ENCODE peak calls at places on chromosome 1, in four cellular contexts. R is CD8-positive, alpha-beta memory T cell; Y is H7; J is activated CD4-positive, alpha-beta T cell treated with anti-CD3 and anti-CD28 coated beads, Interleukin-2, amount 50 U/mL, for 48 hours. B is an unnamed sample.

GRCh38 chr1:239232921-239233320 is 153.4 kb upstream of the CHRM3 start:
- DNase-seq in R (no peak), Y (no peak), J (no peak), B (no peak)

GRCh38 chr1:45886229-45886628 is 82.8 kb downstream of the MAST2 start:
- DNase-seq in R (no peak), Y (no peak), J (no peak), B (no peak)

GRCh38 chr1:50271968-50272578 is 151.2 kb downstream of the DMRTA2 start:
- DNase-seq in R (no peak), Y (peak; percentile 82), J (peak; percentile 24), B (no peak)

GRCh38 chr1:200436436-200436835 is 26.6 kb upstream of the ZNF281 start:
- DNase-seq in R (no peak), Y (no peak), J (no peak), B (no peak)

GRCh38 chr1:38789498-38790169 is 69.9 kb downstream of the RRAGC start:
- DNase-seq in R (no peak), Y (no peak), J (no peak), B (no peak)

GRCh38 chr1:200266871-200267270 is 143.0 kb downstream of the ZNF281 start:
- DNase-seq in R (no peak), Y (no peak), J (no peak), B (no peak)

GRCh38 chr1:199020904-199021303 is 382.1 kb downstream of the PTPRC start:
- DNase-seq in R (no peak), Y (no peak), J (no peak), B (no peak)

GRCh38 chr1:192592981-192593683 is 17.6 kb downstream of the RGS1 start:
- DNase-seq in R (no peak), Y (no peak), J (no peak), B (no peak)

GRCh38 chr1:39973503-39974135 is 18.7 kb downstream of the MFSD2A start:
- DNase-seq in R (peak; percentile 62), Y (peak; percentile 89), J (peak; percentile 82), B (no peak)

GRCh38 chr1:182910143-182910542 is 42.8 kb downstream of the SHCBP1L start:
- DNase-seq in R (no peak), Y (peak; percentile 39), J (no peak), B (no peak)

GRCh38 chr1:27428316-27429028 is 36.0 kb downstream of the GPR3 start:
- DNase-seq in R (peak; percentile 13), Y (peak; percentile 55), J (peak; percentile 49), B (no peak)

GRCh38 chr1:193325042-193325441 is 138.6 kb upstream of the B3GALT2 start:
- DNase-seq in R (no peak), Y (no peak), J (no peak), B (no peak)

GRCh38 chr1:27872802-27873665 is 690 bp downstream of the THEMIS2 start:
- DNase-seq in R (peak; percentile 39), Y (peak; percentile 74), J (peak; percentile 64), B (no peak)

B was measured in SIG-M5.